ENCODE peak calls at places on chromosomes 12 and 14, in five cellular contexts. U, L, Z, F and C are unnamed samples.

GRCh38 chr12:96302706-96303310 is 97.4 kb downstream of the CDK17 start:
- DNase-seq in U (no peak), L (no peak), Z (no peak), F (no peak), C (no peak)

GRCh38 chr14:64303471-64303917 is 9.3 kb upstream of the ESR2 start:
- DNase-seq in U (peak), L (peak), Z (no peak), F (peak), C (peak)

GRCh38 chr12:79415754-79416435 is 274.9 kb downstream of the PAWR start:
- DNase-seq in U (no peak), L (peak), Z (peak), F (no peak), C (peak)

GRCh38 chr14:102255401-102256190 is 49.4 kb downstream of the MOK start:
- DNase-seq in U (no peak), L (peak), Z (no peak), F (peak), C (peak)

GRCh38 chr12:131893605-131894312 is 663 bp upstream of the ULK1 start:
- DNase-seq in U (no peak), L (no peak), Z (no peak), F (no peak), C (no peak)

GRCh38 chr14:94946244-94946643 is 176.3 kb upstream of the GSC start:
- DNase-seq in U (no peak), L (no peak), Z (no peak), F (no peak), C (no peak)

GRCh38 chr14:22547309-22547947 is 41.6 kb downstream of the DAD1 start:
- DNase-seq in U (no peak), L (no peak), Z (no peak), F (no peak), C (no peak)

GRCh38 chr12:77133566-77133965 is 68.2 kb upstream of the E2F7 start:
- DNase-seq in U (no peak), L (no peak), Z (peak), F (no peak), C (peak)

GRCh38 chr12:109455706-109456105 is 21.4 kb downstream of the KCTD10 start:
- DNase-seq in U (no peak), L (peak), Z (no peak), F (no peak), C (no peak)

GRCh38 chr12:100187857-100188519 is 12.6 kb upstream of the ACTR6 start:
- DNase-seq in U (no peak), L (no peak), Z (no peak), F (no peak), C (no peak)

GRCh38 chr12:466762-467161 is 7.0 kb downstream of the B4GALNT3 start:
- DNase-seq in U (no peak), L (no peak), Z (no peak), F (no peak), C (no peak)

GRCh38 chr14:77014004-77014604 is 14.4 kb downstream of the IRF2BPL start:
- DNase-seq in U (no peak), L (no peak), Z (no peak), F (no peak), C (no peak)

GRCh38 chr14:96962337-96962736 is 165.2 kb downstream of the VRK1 start:
- DNase-seq in U (no peak), L (no peak), Z (peak), F (no peak), C (no peak)

GRCh38 chr14:87966816-87967215 is 26.2 kb downstream of the GALC start:
- DNase-seq in U (no peak), L (peak), Z (no peak), F (no peak), C (peak)

GRCh38 chr12:79983969-79984629 is 49.2 kb upstream of the PPP1R12A start:
- DNase-seq in U (no peak), L (peak), Z (no peak), F (peak), C (peak)

GRCh38 chr14:98932436-98933325 is 339.3 kb downstream of the BCL11B start:
- DNase-seq in U (no peak), L (no peak), Z (no peak), F (no peak), C (no peak)

GRCh38 chr12:118010903-118011302 is 5.6 kb upstream of the RFC5 start:
- DNase-seq in U (no peak), L (no peak), Z (no peak), F (no peak), C (no peak)

GRCh38 chr12:131090254-131091210 is 136.8 kb downstream of the ADGRD1 start:
- DNase-seq in U (no peak), L (no peak), Z (peak), F (no peak), C (no peak)

GRCh38 chr12:75781532-75782046 is 250.0 kb downstream of the PHLDA1 start:
- DNase-seq in U (peak), L (peak), Z (no peak), F (peak), C (peak)

GRCh38 chr14:104885031-104885972 is 20.2 kb downstream of the CEP170B start:
- DNase-seq in U (no peak), L (no peak), Z (no peak), F (no peak), C (no peak)

GRCh38 chr12:59185291-59185690 is 265.0 kb upstream of the LRIG3 start:
- DNase-seq in U (no peak), L (no peak), Z (no peak), F (no peak), C (no peak)

GRCh38 chr12:75725505-75726120 is 214.2 kb upstream of the KRR1 start:
- DNase-seq in U (peak), L (peak), Z (no peak), F (peak), C (peak)

GRCh38 chr12:123269980-123270379 is 1.7 kb downstream of the CDK2AP1 start:
- DNase-seq in U (no peak), L (no peak), Z (no peak), F (no peak), C (no peak)

GRCh38 chr12:113099764-113100163 is 35.8 kb downstream of the RASAL1 start:
- DNase-seq in U (no peak), L (no peak), Z (no peak), F (no peak), C (no peak)

GRCh38 chr12:42565633-42566032 is 23.9 kb downstream of the PRICKLE1 start:
- DNase-seq in U (no peak), L (no peak), Z (no peak), F (no peak), C (no peak)

GRCh38 chr12:102053062-102053349 is 8.8 kb downstream of the WASHC3 start:
- DNase-seq in U (no peak), L (no peak), Z (no peak), F (no peak), C (no peak)

GRCh38 chr12:22307811-22308210 is 26.7 kb downstream of the ST8SIA1 start:
- DNase-seq in U (no peak), L (peak), Z (no peak), F (no peak), C (peak)

GRCh38 chr14:23727566-23728335 is 91.6 kb downstream of the DHRS2 start:
- DNase-seq in U (peak), L (peak), Z (no peak), F (peak), C (peak)

GRCh38 chr12:8829128-8829524 is 6.7 kb downstream of the A2ML1 start:
- DNase-seq in U (no peak), L (peak), Z (no peak), F (no peak), C (no peak)

GRCh38 chr12:2643736-2644135 is 151.0 kb upstream of the FKBP4 start:
- DNase-seq in U (no peak), L (no peak), Z (peak), F (no peak), C (no peak)

GRCh38 chr14:98808494-98809407 is 463.2 kb downstream of the BCL11B start:
- DNase-seq in U (no peak), L (peak), Z (no peak), F (no peak), C (peak)

GRCh38 chr14:52650774-52651173 is 44.6 kb downstream of the ERO1A start:
- DNase-seq in U (no peak), L (no peak), Z (no peak), F (no peak), C (no peak)

GRCh38 chr14:92417759-92418158 is 94.8 kb downstream of the SLC24A4 start:
- DNase-seq in U (no peak), L (no peak), Z (no peak), F (no peak), C (peak)

DNA sequence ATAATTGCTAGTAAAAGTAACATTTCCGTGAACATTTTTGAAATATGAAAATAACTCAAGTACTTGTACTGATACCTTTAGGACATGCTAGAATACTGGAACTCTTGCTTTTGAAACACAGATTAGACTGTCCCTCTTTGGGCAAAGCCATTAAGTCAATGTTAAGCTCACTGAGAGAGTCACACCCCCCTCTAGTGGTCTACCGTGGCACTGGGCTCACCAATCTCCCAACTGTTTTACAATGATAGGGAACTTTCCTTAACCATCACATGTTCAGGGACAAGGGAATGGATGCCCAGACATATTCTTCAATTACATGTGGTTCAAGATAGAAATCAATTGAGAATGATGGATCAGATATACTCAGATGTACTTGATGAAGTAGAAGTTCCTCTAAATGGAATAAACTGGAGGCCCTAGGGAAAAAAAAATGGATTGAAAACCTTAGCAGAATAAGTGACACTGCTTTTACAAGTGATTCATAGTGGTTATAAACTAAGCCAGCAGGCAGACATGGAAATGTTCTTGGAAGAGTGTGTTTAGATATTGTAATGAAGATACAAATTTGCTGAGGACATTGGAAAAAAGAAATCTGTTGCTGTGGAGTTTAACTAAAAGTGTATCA is 17.8 kb downstream of the NANOG start:
- DNase-seq in U (peak), L (peak), Z (peak), F (peak), C (peak)
- TF ChIP-seq CTCF in U (peak), L (peak), Z (peak), F (peak), C (peak)

GRCh38 chr12:18158774-18159557 is 69.0 kb upstream of the RERGL start:
- DNase-seq in U (no peak), L (peak), Z (no peak), F (peak), C (peak)
- TF ChIP-seq CTCF in U (peak), L (peak), Z (peak), F (peak), C (peak)

DNA sequence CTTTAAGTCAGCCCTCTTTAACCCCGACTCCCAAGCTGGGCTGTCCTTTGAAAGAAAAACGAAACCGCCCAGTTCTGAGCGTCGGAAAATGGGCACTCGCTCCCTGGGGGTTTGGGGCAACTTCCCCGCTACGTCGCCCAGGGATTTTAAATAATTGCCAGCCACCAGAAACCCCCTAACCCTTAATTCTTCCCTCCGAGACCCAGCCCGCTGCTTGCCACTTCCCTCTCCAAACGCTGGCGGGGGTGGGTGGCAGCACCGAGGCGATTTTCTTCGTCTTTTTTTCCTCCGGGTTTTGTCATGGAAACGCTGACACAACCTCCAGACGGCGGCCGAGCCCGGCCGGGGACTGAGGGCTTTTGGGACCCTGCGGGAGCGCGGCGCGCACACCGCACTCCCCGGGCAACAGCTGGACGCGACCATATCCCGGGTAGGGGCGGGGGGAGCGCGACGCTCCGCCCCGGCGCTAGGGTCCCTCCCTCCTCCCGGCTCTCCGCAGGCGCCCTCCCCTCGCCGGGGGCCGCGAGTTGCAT is at the start of gene CHST11:
- DNase-seq in U (peak), L (peak), Z (peak), F (peak), C (peak)
- TF ChIP-seq CTCF in U (no peak), L (peak), Z (peak), F (no peak), C (peak)

DNA sequence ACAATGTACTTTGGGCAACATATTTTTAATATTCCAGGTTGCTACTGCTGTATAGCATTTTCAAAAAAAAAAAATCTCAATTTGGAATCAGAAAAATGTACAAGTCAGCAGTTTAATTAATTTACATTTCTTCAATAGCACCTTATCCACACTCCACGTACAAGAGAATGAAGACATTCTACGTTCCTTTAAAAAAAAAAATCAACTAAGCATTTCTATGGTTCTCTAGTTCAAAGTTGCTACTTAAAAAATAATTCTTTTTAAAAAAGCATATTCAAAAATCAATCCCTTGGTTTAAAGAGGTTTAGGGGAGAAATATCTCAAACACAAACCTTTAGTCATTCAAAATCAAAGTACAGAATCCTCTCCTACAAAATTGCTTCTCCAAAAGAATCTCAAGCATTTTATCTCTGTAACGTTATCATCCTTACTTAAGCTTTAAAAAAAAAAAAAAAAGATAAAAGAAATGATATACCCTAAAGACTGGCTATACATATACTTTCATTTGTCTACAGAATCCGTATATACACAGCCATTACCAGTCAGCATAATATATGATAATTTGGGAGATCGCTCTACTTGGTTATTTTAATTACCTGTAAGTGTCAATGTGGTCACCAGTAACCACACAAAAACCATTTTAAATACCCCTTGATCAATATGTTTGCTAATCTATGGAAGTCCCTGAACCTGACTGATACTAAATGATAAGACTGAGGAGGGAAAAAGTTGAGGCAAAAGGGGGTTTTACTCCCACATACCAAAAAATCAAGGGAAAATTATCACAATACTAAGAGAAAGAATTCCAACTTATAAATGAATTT is 2.7 kb downstream of the MED13L start:
- DNase-seq in U (no peak), L (no peak), Z (no peak), F (no peak), C (no peak)
- TF ChIP-seq CTCF in U (no peak), L (no peak), Z (no peak), F (no peak), C (no peak)

GRCh38 chr12:88306471-88307069 is 164.5 kb downstream of the TMTC3 start:
- DNase-seq in U (no peak), L (no peak), Z (no peak), F (no peak), C (peak)
- TF ChIP-seq CTCF in U (no peak), L (no peak), Z (no peak), F (no peak), C (no peak)

GRCh38 chr14:32967421-32967820 is 28.7 kb downstream of the NPAS3 start:
- DNase-seq in U (no peak), L (no peak), Z (no peak), F (no peak), C (no peak)

DNA sequence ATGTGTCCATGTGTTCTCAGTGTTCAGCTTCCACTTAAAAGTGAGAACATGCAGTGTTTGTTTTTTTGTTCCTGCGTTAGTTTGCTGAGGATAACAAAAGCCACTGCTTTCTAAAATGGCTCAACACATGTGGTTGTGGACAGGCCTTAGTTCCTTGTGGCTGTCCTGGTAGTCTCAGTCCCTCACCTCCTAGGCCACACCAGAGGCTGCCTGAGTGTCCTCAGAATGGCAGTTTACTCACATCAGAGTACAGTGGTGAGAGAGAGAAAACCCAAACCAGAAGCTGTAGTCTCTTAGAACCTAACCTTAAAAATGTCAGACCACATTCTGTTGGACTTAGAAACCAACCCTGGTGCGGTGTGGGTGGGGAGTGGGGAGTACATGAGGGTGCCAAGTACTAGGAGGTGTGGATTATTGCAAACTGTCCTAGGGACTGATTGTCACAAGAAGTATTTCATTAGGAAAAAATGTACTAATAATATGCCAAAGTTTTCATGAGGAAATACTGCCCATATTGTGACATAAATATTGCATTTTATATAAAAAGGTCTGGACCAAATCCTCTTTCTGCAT is 30.4 kb downstream of the NPAS3 start:
- DNase-seq in U (no peak), L (no peak), Z (no peak), F (no peak), C (no peak)
- TF ChIP-seq CTCF in U (no peak), L (no peak), Z (no peak), F (no peak), C (no peak)

GRCh38 chr12:11347810-11348209 is 37.6 kb upstream of the PRB4 start:
- DNase-seq in U (no peak), L (no peak), Z (no peak), F (peak), C (no peak)
- TF ChIP-seq CTCF in U (peak), L (peak), Z (no peak), F (no peak), C (peak)

GRCh38 chr12:90010089-90010488 is 301.5 kb upstream of the ATP2B1 start:
- DNase-seq in U (no peak), L (no peak), Z (no peak), F (no peak), C (peak)

GRCh38 chr12:90015228-90015627 is 306.6 kb upstream of the ATP2B1 start:
- DNase-seq in U (no peak), L (peak), Z (no peak), F (no peak), C (peak)

GRCh38 chr12:90008277-90008676 is 299.6 kb upstream of the ATP2B1 start:
- DNase-seq in U (no peak), L (no peak), Z (no peak), F (no peak), C (no peak)

GRCh38 chr12:90017316-90017715 is 308.7 kb upstream of the ATP2B1 start:
- DNase-seq in U (no peak), L (no peak), Z (no peak), F (no peak), C (no peak)

DNA sequence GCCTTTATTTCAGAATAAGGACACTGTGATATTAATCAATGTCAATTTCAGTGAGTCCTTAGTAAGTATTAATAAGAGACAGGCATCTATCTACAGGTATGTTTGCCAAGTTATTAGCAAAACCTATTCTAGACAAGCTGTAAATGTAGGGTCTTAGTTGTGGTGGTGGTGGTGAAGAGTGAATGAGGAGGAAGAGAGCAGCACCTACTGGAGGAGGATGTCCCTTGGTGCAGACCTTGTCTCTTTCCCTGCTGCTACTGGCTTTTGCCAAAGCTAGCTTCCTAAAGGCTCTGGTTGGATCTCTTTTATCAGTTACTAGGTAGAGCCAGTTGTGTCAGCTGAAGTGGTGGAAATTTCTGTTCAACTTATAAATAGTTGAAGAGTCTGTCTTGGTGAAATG is 304.8 kb upstream of the ATP2B1 start:
- DNase-seq in U (no peak), L (no peak), Z (no peak), F (no peak), C (no peak)
- TF ChIP-seq CTCF in U (peak), L (peak), Z (no peak), F (no peak), C (no peak)

GRCh38 chr12:85310456-85311076 is 30.5 kb downstream of the ALX1 start:
- DNase-seq in U (peak), L (no peak), Z (no peak), F (no peak), C (peak)
- TF ChIP-seq CTCF in U (peak), L (peak), Z (peak), F (peak), C (no peak)

GRCh38 chr12:46920503-46920902 is 94.7 kb upstream of the SLC38A4 start:
- DNase-seq in U (no peak), L (no peak), Z (no peak), F (no peak), C (no peak)

GRCh38 chr12:46921048-46921753 is 95.4 kb upstream of the SLC38A4 start:
- DNase-seq in U (no peak), L (peak), Z (no peak), F (no peak), C (peak)

GRCh38 chr12:46916796-46917419 is 91.1 kb upstream of the SLC38A4 start:
- DNase-seq in U (no peak), L (no peak), Z (no peak), F (no peak), C (no peak)

GRCh38 chr12:46919666-46920065 is 93.9 kb upstream of the SLC38A4 start:
- DNase-seq in U (no peak), L (no peak), Z (no peak), F (no peak), C (no peak)

GRCh38 chr12:46918631-46919030 is 92.8 kb upstream of the SLC38A4 start:
- DNase-seq in U (no peak), L (no peak), Z (no peak), F (no peak), C (no peak)
- TF ChIP-seq CTCF in U (no peak), L (no peak), Z (no peak), F (no peak), C (no peak)